ENCODE peak calls at places on chromosome 12, in four cellular contexts. One of them, this sample, is unnamed.
A peak's percentile ranks its signal among the peaks of the same experiment; 100 is the strongest.

GRCh38 chr12:94676011-94676709 is 25.8 kb upstream of the TMCC3 start:
- DNase-seq in mucosa of gallbladder: peak; percentile 23
- DNase-seq in iPS-NIHi11: no peak
- DNase-seq in activated T-cell treated with anti-CD3 and anti-CD28 coated beads for 1 hour: no peak
- DNase-seq in this sample: peak; percentile 27

GRCh38 chr12:6612247-6612646 is 5.1 kb upstream of the CHD4 start:
- DNase-seq in mucosa of gallbladder: no peak
- DNase-seq in iPS-NIHi11: no peak
- DNase-seq in activated T-cell treated with anti-CD3 and anti-CD28 coated beads for 1 hour: no peak
- DNase-seq in this sample: no peak

GRCh38 chr12:75529826-75530225 is 18.4 kb upstream of the KRR1 start:
- DNase-seq in activated T-cell treated with anti-CD3 and anti-CD28 coated beads for 1 hour: no peak
- DNase-seq in mucosa of gallbladder: no peak
- DNase-seq in iPS-NIHi11: no peak
- DNase-seq in this sample: no peak

GRCh38 chr12:121792607-121793500 is 634 bp downstream of the RHOF start:
- DNase-seq in activated T-cell treated with anti-CD3 and anti-CD28 coated beads for 1 hour: no peak
- DNase-seq in iPS-NIHi11: no peak
- DNase-seq in mucosa of gallbladder: no peak
- DNase-seq in this sample: peak; percentile 64

GRCh38 chr12:51793201-51793600 is 55.3 kb downstream of the FIGNL2 start:
- DNase-seq in iPS-NIHi11: no peak
- DNase-seq in activated T-cell treated with anti-CD3 and anti-CD28 coated beads for 1 hour: no peak
- DNase-seq in mucosa of gallbladder: no peak
- DNase-seq in this sample: no peak

GRCh38 chr12:32598688-32599087 is 80.4 kb upstream of the DNM1L start:
- DNase-seq in activated T-cell treated with anti-CD3 and anti-CD28 coated beads for 1 hour: no peak
- DNase-seq in iPS-NIHi11: no peak
- DNase-seq in mucosa of gallbladder: no peak
- DNase-seq in this sample: no peak

GRCh38 chr12:66149702-66150398 is 19.3 kb upstream of the LLPH start:
- DNase-seq in mucosa of gallbladder: no peak
- DNase-seq in iPS-NIHi11: peak; percentile 9
- DNase-seq in activated T-cell treated with anti-CD3 and anti-CD28 coated beads for 1 hour: no peak
- DNase-seq in this sample: no peak

GRCh38 chr12:76542908-76543307 is 16.7 kb downstream of the OSBPL8 start:
- DNase-seq in iPS-NIHi11: no peak
- DNase-seq in activated T-cell treated with anti-CD3 and anti-CD28 coated beads for 1 hour: no peak
- DNase-seq in mucosa of gallbladder: no peak
- DNase-seq in this sample: no peak

GRCh38 chr12:52918351-52918750 is 13.5 kb upstream of the KRT8 start:
- DNase-seq in activated T-cell treated with anti-CD3 and anti-CD28 coated beads for 1 hour: no peak
- DNase-seq in mucosa of gallbladder: no peak
- DNase-seq in iPS-NIHi11: no peak
- DNase-seq in this sample: no peak

GRCh38 chr12:29971431-29971830 is 187.7 kb upstream of the TMTC1 start:
- DNase-seq in mucosa of gallbladder: no peak
- DNase-seq in iPS-NIHi11: no peak
- DNase-seq in activated T-cell treated with anti-CD3 and anti-CD28 coated beads for 1 hour: no peak
- DNase-seq in this sample: no peak

GRCh38 chr12:132478845-132479244 is 11.1 kb upstream of the FBRSL1 start:
- DNase-seq in mucosa of gallbladder: no peak
- DNase-seq in activated T-cell treated with anti-CD3 and anti-CD28 coated beads for 1 hour: no peak
- DNase-seq in iPS-NIHi11: no peak
- DNase-seq in this sample: no peak

GRCh38 chr12:53224897-53225634 is 6.9 kb downstream of the RARG start:
- DNase-seq in activated T-cell treated with anti-CD3 and anti-CD28 coated beads for 1 hour: no peak
- DNase-seq in iPS-NIHi11: no peak
- DNase-seq in mucosa of gallbladder: no peak
- DNase-seq in this sample: no peak

GRCh38 chr12:24960222-24960855 is 11.4 kb upstream of the BCAT1 start:
- DNase-seq in iPS-NIHi11: peak; percentile 46
- DNase-seq in activated T-cell treated with anti-CD3 and anti-CD28 coated beads for 1 hour: no peak
- DNase-seq in mucosa of gallbladder: no peak
- DNase-seq in this sample: peak; percentile 24

GRCh38 chr12:92003701-92004100 is 141.9 kb downstream of the BTG1 start:
- DNase-seq in mucosa of gallbladder: no peak
- DNase-seq in activated T-cell treated with anti-CD3 and anti-CD28 coated beads for 1 hour: no peak
- DNase-seq in iPS-NIHi11: no peak
- DNase-seq in this sample: no peak

GRCh38 chr12:61452076-61452475 is 808.1 kb upstream of the USP15 start:
- DNase-seq in iPS-NIHi11: no peak
- DNase-seq in activated T-cell treated with anti-CD3 and anti-CD28 coated beads for 1 hour: no peak
- DNase-seq in mucosa of gallbladder: no peak
- DNase-seq in this sample: no peak

This sample was measured in memory B cell.